ENCODE peak calls at places on chromosomes 4 and X, in seven cellular contexts. I is caudate nucleus; C is GM23248; J is testis; E is H9; H is SJSA1; U is CD4-positive, alpha-beta T cell. Z is an unnamed sample.
A peak's percentile ranks its signal among the peaks of the same experiment; 100 is the strongest.

GRCh38 chr4:146132445-146132844 is 43.1 kb upstream of the LSM6 start:
- DNase-seq in C (peak; percentile 6), E (no peak), H (no peak), U (no peak), I (no peak), J (no peak), Z (no peak)

GRCh38 chrX:111568356-111568755 is 56.9 kb downstream of the SERTM2 start:
- DNase-seq in J (peak; percentile 14), C (peak; percentile 21), U (no peak), H (no peak), E (peak; percentile 72), I (no peak), Z (no peak)

GRCh38 chr4:53026233-53026632 is 164.1 kb downstream of the RASL11B start:
- DNase-seq in J (no peak), I (no peak), C (no peak), H (no peak), E (no peak), U (no peak), Z (no peak)

GRCh38 chrX:153490217-153490616 is 4.6 kb upstream of the BGN start:
- DNase-seq in C (no peak), J (no peak), I (no peak), E (no peak), U (no peak), H (no peak), Z (no peak)

GRCh38 chr4:143606470-143606869 is 93.0 kb downstream of the SMARCA5 start:
- DNase-seq in J (no peak), H (no peak), C (no peak), E (no peak), I (no peak), U (no peak), Z (no peak)

GRCh38 chr4:101229116-101229515 is 118.2 kb downstream of the PPP3CA start:
- DNase-seq in J (no peak), E (no peak), I (no peak), C (peak; percentile 50), U (no peak), H (no peak), Z (no peak)

GRCh38 chr4:55499495-55499894 is 47.2 kb downstream of the CLOCK start:
- DNase-seq in C (no peak), J (no peak), H (no peak), I (no peak), U (no peak), E (no peak), Z (no peak)

GRCh38 chrX:11890843-11891514 is 132.9 kb downstream of the MSL3 start:
- DNase-seq in J (no peak), E (no peak), I (no peak), U (no peak), H (no peak), C (no peak), Z (no peak)

GRCh38 chr4:41155194-41155830 is 59.0 kb downstream of the APBB2 start:
- DNase-seq in I (no peak), J (no peak), C (peak; percentile 86), E (no peak), H (no peak), U (no peak), Z (no peak)

GRCh38 chr4:147965056-147965455 is 233.2 kb downstream of the ARHGAP10 start:
- DNase-seq in C (no peak), E (no peak), H (no peak), U (no peak), I (no peak), J (no peak), Z (no peak)

GRCh38 chr4:120629546-120629945 is 293.0 kb downstream of the PRDM5 start:
- DNase-seq in J (no peak), E (no peak), H (no peak), C (no peak), I (no peak), U (no peak), Z (no peak)

GRCh38 chr4:23789765-23790164 is 100.1 kb downstream of the PPARGC1A start:
- DNase-seq in I (no peak), U (no peak), H (no peak), J (no peak), C (peak; percentile 56), E (no peak), Z (peak; percentile 47)

GRCh38 chr4:145216532-145216931 is 36.1 kb upstream of the OTUD4 start:
- DNase-seq in E (no peak), H (no peak), I (no peak), U (no peak), C (peak; percentile 62), J (no peak), Z (no peak)

GRCh38 chr4:125283702-125284279 is 31.0 kb upstream of the FAT4 start:
- DNase-seq in J (no peak), I (no peak), H (no peak), U (no peak), E (no peak), C (peak; percentile 54), Z (no peak)

GRCh38 chrX:12979011-12979629 is 4.2 kb downstream of the TMSB4X start:
- DNase-seq in C (peak; percentile 29), H (no peak), U (no peak), J (no peak), I (no peak), E (no peak), Z (no peak)

GRCh38 chrX:13254076-13254785 is 65.6 kb downstream of the ATXN3L start:
- DNase-seq in I (no peak), C (peak; percentile 36), E (no peak), U (no peak), H (no peak), J (peak; percentile 14), Z (no peak)

GRCh38 chrX:77749695-77750094 is 36.3 kb downstream of the ATRX start:
- DNase-seq in J (no peak), H (peak; percentile 81), E (no peak), I (no peak), C (peak; percentile 76), U (no peak), Z (no peak)

GRCh38 chr4:159105761-159106243 is 2.9 kb downstream of the RAPGEF2 start:
- DNase-seq in U (no peak), H (no peak), E (no peak), I (no peak), J (no peak), C (peak; percentile 67), Z (peak; percentile 52)

GRCh38 chr4:36218121-36218520 is 26.2 kb downstream of the ARAP2 start:
- DNase-seq in E (no peak), I (no peak), C (no peak), U (no peak), H (no peak), J (no peak), Z (no peak)

GRCh38 chr4:24042094-24042493 is 152.2 kb upstream of the PPARGC1A start:
- DNase-seq in I (no peak), J (no peak), C (peak; percentile 79), E (no peak), U (no peak), H (no peak), Z (no peak)

GRCh38 chrX:48705876-48706275 is 9.3 kb downstream of the SUV39H1 start:
- DNase-seq in E (no peak), J (no peak), I (no peak), C (no peak), H (no peak), U (no peak), Z (no peak)

GRCh38 chr4:77433102-77433733 is 172.4 kb upstream of the CXCL13 start:
- DNase-seq in I (no peak), C (peak; percentile 59), H (no peak), J (peak; percentile 23), U (no peak), E (peak; percentile 39), Z (peak; percentile 41)

GRCh38 chr4:41060352-41061318 is 153.7 kb downstream of the APBB2 start:
- DNase-seq in E (no peak), C (peak; percentile 62), J (peak; percentile 69), H (no peak), U (no peak), I (no peak), Z (no peak)

GRCh38 chrX:100928660-100929613 is at the start of gene XKRX:
- DNase-seq in J (peak; percentile 33), H (peak; percentile 36), U (peak; percentile 1), I (no peak), E (peak; percentile 85), C (peak; percentile 53), Z (peak; percentile 76)

GRCh38 chrX:100926453-100926852 is 2.3 kb downstream of the XKRX start:
- DNase-seq in C (peak; percentile 23), U (no peak), I (no peak), H (no peak), E (no peak), J (no peak), Z (peak; percentile 89)

DNA sequence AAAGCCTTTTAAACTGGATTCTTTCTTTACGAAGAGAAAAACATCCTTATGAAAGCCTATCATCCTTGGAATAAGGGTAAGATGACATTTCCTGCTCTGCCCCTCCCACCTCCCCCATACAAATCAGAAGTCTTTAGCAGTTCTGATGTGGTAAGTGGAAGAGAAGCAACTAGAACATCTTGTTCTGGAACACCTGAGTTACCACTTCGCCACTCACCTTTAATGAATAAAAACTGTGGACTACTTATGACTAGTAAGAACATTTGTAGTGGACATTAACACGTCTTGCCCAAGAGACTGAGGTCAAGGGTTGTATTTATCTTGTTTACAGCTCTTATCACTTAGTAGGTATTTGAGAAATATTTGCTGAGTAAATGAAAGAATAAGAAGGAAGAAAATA is 4.3 kb downstream of the XKRX start:
- DNase-seq in C (no peak), J (no peak), I (no peak), U (no peak), H (no peak), E (no peak), Z (no peak)
- H3K27ac ChIP-seq in C (no peak overlapping the region), J (no peak overlapping the region), I (no peak overlapping the region), U (no peak overlapping the region), H (no peak overlapping the region), E (no peak overlapping the region), Z (no peak overlapping the region)

DNA sequence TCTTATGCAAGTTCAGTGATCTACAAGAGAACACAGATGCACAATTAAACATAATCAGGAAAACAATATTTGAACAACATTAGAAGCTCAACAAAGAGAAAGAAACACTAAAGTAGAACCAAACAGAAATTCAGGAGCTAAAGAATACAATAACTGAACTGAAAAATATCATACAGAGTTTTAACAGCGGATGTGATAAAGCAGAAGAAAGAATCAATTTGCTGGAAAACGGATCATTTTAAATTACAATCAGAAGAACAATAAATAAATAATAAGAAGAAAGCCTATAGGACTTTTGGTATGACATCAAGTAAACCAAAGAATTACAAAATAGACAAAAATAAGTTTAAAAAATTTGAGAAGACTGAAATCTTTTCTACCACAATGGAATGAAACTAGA is 36.3 kb upstream of the CXCL6 start:
- DNase-seq in H (no peak), E (no peak), U (no peak), I (no peak), C (no peak), J (no peak), Z (no peak)
- H3K27ac ChIP-seq in H (no peak overlapping the region), E (no peak overlapping the region), U (no peak overlapping the region), I (no peak overlapping the region), C (no peak overlapping the region), J (no peak overlapping the region), Z (no peak overlapping the region)

DNA sequence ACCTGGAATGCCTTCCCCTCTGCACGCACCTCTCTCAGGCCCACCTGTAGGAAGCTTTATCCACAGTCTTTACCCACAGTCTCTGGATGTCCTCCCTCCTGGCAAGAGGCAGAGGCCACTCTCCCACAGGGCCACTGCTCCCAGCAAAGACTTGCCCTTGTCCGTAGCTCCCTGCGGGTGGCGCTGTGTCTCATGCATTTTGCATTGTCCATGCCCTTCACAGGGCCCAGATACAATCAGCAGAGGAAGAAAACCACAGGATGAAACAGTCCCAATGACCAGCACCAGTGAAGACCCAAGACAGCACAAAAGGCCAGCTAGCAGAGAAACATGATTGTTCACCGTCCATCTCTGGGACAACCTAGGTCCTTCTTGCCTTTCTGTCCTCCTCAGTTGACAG is 2.1 kb upstream of the NSG1 start:
- DNase-seq in E (peak; percentile 85), U (no peak), J (peak; percentile 68), I (no peak), C (peak; percentile 41), H (no peak), Z (no peak)
- H3K27ac ChIP-seq in E (no peak overlapping the region), U (no peak overlapping the region), J (no peak overlapping the region), I (no peak overlapping the region), C (no peak overlapping the region), H (no peak overlapping the region), Z (no peak overlapping the region)

GRCh38 chr4:109191216-109191615 is 111.2 kb downstream of the COL25A1 start:
- DNase-seq in I (no peak), H (no peak), J (no peak), U (no peak), E (no peak), C (no peak), Z (no peak)
- H3K27ac ChIP-seq in I (no peak overlapping the region), H (no peak overlapping the region), J (no peak overlapping the region), U (no peak overlapping the region), E (no peak overlapping the region), C (no peak overlapping the region), Z (no peak overlapping the region)

Z was measured in PC-9.